ENCODE peak calls at places on chromosomes 16 and 17, in nine cellular contexts. O is sigmoid colon, U is tibial nerve, J is A549, X is H54, T is IMR-90, R is body of pancreas, S is suprapubic skin, B is K562. C is an unnamed sample.

GRCh38 chr17:59154335-59154720 is 658 bp downstream of the SKA2 start:
- DNase-seq in U (peak), B (peak), S (no peak), J (no peak), R (peak), O (peak), T (peak), X (no peak), C (no peak)

GRCh38 chr16:72992142-72992601 is 55.8 kb downstream of the ZFHX3 start:
- DNase-seq in S (peak), T (no peak), B (no peak), O (no peak), X (no peak), J (no peak), R (no peak), U (no peak), C (no peak)

GRCh38 chr17:47862621-47863440 is 11.9 kb upstream of the SP6 start:
- DNase-seq in U (no peak), X (peak), T (peak), R (no peak), B (no peak), J (peak), S (no peak), O (no peak), C (peak)

GRCh38 chr16:4891886-4892216 is 44.6 kb downstream of the UBN1 start:
- DNase-seq in R (no peak), U (no peak), J (no peak), O (no peak), X (no peak), S (no peak), B (no peak), T (no peak), C (no peak)

GRCh38 chr16:2786826-2787151 is 571 bp downstream of the PRSS33 start:
- DNase-seq in T (no peak), U (no peak), O (peak), B (no peak), R (no peak), X (no peak), J (no peak), S (peak), C (no peak)

GRCh38 chr17:49016775-49017463 is 19.7 kb downstream of the IGF2BP1 start:
- DNase-seq in X (peak), T (peak), S (no peak), U (no peak), O (no peak), B (no peak), R (peak), J (peak), C (peak)

GRCh38 chr17:11795906-11796305 is 197.6 kb downstream of the DNAH9 start:
- DNase-seq in J (no peak), S (no peak), O (no peak), B (no peak), R (no peak), T (no peak), X (no peak), U (no peak), C (no peak)

GRCh38 chr16:51880776-51881175 is 666.2 kb downstream of the TOX3 start:
- DNase-seq in B (no peak), S (no peak), T (peak), U (no peak), R (no peak), O (no peak), J (peak), X (peak), C (no peak)

GRCh38 chr17:45388604-45389325 is 43.9 kb downstream of the ARHGAP27 start:
- DNase-seq in R (no peak), S (no peak), U (no peak), T (peak), J (no peak), B (no peak), O (peak), X (peak), C (no peak)

GRCh38 chr16:75107505-75107904 is 9.1 kb downstream of the LDHD start:
- DNase-seq in O (no peak), S (peak), T (no peak), X (no peak), U (no peak), J (no peak), B (no peak), R (no peak), C (no peak)

GRCh38 chr17:53765609-53766008 is 57.1 kb upstream of the KIF2B start:
- DNase-seq in O (no peak), R (no peak), S (no peak), X (no peak), T (no peak), U (no peak), J (no peak), B (no peak), C (no peak)

GRCh38 chr16:5918553-5919127 is 821.0 kb upstream of the EEF2KMT start:
- DNase-seq in O (no peak), R (no peak), J (no peak), T (no peak), S (no peak), B (peak), X (no peak), U (no peak), C (no peak)

GRCh38 chr17:29677139-29677834 is 54.6 kb upstream of the CORO6 start:
- DNase-seq in X (no peak), U (peak), O (peak), R (peak), S (no peak), J (no peak), T (no peak), B (no peak), C (no peak)

GRCh38 chr17:42347198-42347597 is 41.0 kb downstream of the STAT3 start:
- DNase-seq in O (peak), U (peak), T (peak), B (no peak), R (peak), J (no peak), S (no peak), X (no peak), C (peak)

GRCh38 chr16:86874141-86874540 is 295.8 kb downstream of the FOXL1 start:
- DNase-seq in T (no peak), U (no peak), O (no peak), B (peak), R (no peak), X (peak), S (no peak), J (no peak), C (peak)

DNA sequence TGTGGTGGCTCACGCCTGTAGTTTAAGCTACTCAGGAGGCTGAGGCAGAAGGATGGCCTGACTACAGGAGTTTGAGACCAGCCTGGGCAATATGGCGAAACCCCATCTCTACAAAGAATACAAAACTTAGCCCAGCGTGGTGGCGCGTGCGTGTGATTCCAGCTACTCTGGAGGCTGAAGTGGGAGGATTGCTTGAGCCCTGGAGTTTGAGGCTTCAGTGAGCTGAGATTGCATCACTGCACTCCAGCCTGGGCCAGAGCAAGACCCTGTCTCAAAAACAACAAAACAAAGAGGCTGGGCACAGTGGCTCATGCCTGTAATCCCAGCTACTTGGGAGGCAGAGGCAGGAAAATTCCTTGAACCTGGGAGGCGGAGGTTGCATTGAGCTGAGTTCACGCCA is 7.0 kb upstream of the CSNK1D start:
- DNase-seq in T (no peak), J (no peak), S (no peak), U (no peak), X (no peak), O (no peak), B (no peak), R (no peak), C (no peak)
- TF ChIP-seq POLR2A in T (no peak), J (no peak), S (no peak), U (no peak), X (no peak), O (no peak), B (no peak), R (no peak), C (no peak)

GRCh38 chr17:83079340-83079747 is at the start of gene METRNL:
- DNase-seq in O (peak), T (peak), U (no peak), J (peak), S (no peak), B (peak), X (peak), R (peak), C (no peak)
- TF ChIP-seq POLR2A in O (no peak), T (peak), U (peak), J (peak), S (peak), B (no peak), X (peak), R (no peak), C (peak)

GRCh38 chr17:36198831-36199465 is 2.4 kb upstream of the CCL3L1 start:
- DNase-seq in S (no peak), B (no peak), J (no peak), U (no peak), R (no peak), X (no peak), O (no peak), T (no peak), C (no peak)

GRCh38 chr17:36196099-36196496 is 460 bp downstream of the CCL3L1 start:
- DNase-seq in U (no peak), X (no peak), B (no peak), R (no peak), J (no peak), S (no peak), T (no peak), O (no peak), C (no peak)

GRCh38 chr17:36197389-36197708 is 791 bp upstream of the CCL3L1 start:
- DNase-seq in T (no peak), X (no peak), U (no peak), O (no peak), S (no peak), B (no peak), J (no peak), R (no peak), C (no peak)

GRCh38 chr17:36195474-36196098 is 972 bp downstream of the CCL3L1 start:
- DNase-seq in T (no peak), J (no peak), O (no peak), X (no peak), R (no peak), B (no peak), U (no peak), S (no peak), C (no peak)
- TF ChIP-seq POLR2A in T (no peak), J (no peak), O (no peak), X (no peak), R (no peak), B (no peak), U (no peak), S (no peak), C (no peak)

GRCh38 chr17:27808629-27809028 is 8.3 kb upstream of the NOS2 start:
- DNase-seq in S (no peak), U (no peak), R (no peak), O (no peak), B (no peak), J (no peak), T (no peak), X (no peak), C (no peak)

GRCh38 chr17:27807567-27808470 is 7.5 kb upstream of the NOS2 start:
- DNase-seq in B (no peak), J (no peak), U (no peak), O (no peak), R (peak), T (no peak), S (no peak), X (no peak), C (no peak)

GRCh38 chr17:27802962-27803680 is 2.8 kb upstream of the NOS2 start:
- DNase-seq in R (no peak), U (no peak), J (no peak), X (no peak), B (no peak), T (no peak), S (no peak), O (no peak), C (no peak)

GRCh38 chr17:27804113-27804512 is 3.8 kb upstream of the NOS2 start:
- DNase-seq in R (no peak), O (no peak), U (no peak), J (no peak), X (no peak), B (no peak), S (no peak), T (no peak), C (no peak)

GRCh38 chr17:27805520-27806146 is 5.3 kb upstream of the NOS2 start:
- DNase-seq in T (peak), J (peak), R (peak), O (peak), S (peak), U (peak), X (peak), B (peak), C (peak)
- TF ChIP-seq POLR2A in T (no peak), J (no peak), R (no peak), O (no peak), S (no peak), U (no peak), X (no peak), B (no peak), C (no peak)

DNA sequence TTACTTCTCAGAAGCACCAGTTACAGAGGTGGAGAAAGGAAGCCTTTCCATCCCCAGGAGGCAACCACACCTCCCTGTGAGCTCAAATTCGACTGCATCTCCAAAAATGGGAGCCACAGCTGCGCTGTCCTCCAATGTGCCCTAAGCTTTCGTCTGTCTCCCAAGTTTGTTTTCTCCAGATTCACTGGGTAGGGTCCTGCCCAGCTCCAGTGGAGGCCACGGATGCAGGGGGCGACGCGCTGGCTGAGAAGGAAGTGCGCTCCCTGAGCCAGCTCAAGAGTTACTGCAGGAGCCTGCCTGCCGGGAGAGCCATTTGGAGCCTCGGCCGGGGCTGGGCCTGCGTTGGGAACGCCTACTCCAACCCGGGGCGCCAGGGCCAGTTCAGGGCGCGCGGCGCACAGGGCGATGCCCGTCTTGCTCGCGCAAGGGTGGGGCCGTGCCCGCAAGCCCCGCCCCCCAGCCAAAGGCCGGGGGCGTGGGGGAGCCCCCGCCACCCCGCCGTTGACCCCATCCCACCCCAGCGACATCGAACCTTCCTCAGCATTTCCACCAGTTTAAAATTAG is 19.5 kb downstream of the SIAH1 start:
- DNase-seq in T (peak), S (peak), X (peak), R (peak), B (peak), J (peak), U (peak), O (peak), C (peak)
- TF ChIP-seq POLR2A in T (peak), S (peak), X (peak), R (peak), B (peak), J (peak), U (peak), O (peak), C (peak)

DNA sequence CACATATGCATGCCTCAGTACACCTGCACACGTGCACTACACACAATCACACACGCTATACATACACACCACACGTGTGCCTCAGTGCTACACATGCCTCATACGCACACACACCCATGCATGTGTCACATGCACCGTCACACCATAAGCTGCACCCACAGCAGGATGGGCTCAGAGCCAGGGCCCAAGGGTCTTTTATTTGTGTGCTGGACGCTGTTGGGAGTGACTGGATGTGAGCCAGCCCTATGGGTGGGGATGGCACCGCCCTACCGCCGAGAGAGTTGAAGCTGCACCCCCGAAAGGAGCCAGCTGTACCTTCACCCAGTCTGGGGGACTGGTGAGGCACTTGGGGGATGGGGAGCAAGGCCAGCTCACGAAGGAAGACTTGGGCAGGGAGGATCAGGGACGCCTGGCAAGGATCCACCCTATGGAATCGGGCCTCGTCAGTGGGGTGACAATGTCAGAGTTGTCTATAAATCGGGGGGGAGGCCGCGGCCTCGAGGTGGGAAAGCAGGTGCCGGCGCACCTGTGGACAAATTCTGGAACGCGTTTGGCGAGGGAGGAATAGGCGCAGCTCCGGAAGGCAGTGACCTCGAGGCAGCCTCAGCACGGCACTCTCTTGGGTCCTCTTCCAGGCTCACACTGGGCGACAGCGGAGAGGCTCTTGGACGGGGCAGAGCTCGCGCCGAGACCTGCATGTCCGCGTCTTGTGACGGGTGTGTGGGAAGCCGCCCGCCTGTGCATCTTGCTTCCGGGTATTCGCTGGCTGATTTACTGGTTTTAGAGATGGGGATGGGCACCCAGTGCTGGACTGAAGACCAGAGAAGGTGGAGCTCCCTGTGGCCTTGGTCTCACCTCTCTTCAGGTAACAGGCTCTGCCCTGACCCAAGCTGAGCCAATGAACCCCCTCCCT is 7.3 kb downstream of the RGS11 start:
- DNase-seq in J (no peak), S (no peak), T (no peak), O (no peak), R (peak), B (no peak), U (no peak), X (no peak), C (no peak)
- TF ChIP-seq POLR2A in J (no peak), S (no peak), T (no peak), O (no peak), R (peak), B (no peak), U (no peak), X (no peak), C (no peak)